ENCODE peak calls at places on chromosomes 1 and 21, in nine cellular contexts. R is mucosa of descending colon, N is HepG2, K is Peyer's patch, O is esophagus squamous epithelium, X is stomach, Z is fibroblast of lung, Q is thoracic aorta, F is IMR-90. I is an unnamed sample.

GRCh38 chr1:237983507-237983906 is 92.8 kb upstream of the ZP4 start:
- DNase-seq in N (no peak), X (no peak), F (no peak), O (no peak), Z (no peak), K (no peak), Q (no peak), R (no peak), I (no peak)

GRCh38 chr21:14874379-14874778 is 190.4 kb downstream of the NRIP1 start:
- DNase-seq in R (no peak), X (no peak), K (no peak), N (no peak), O (no peak), Q (no peak), Z (no peak), F (no peak), I (no peak)

GRCh38 chr1:168755800-168756418 is 26.9 kb upstream of the DPT start:
- DNase-seq in Q (no peak), F (no peak), K (no peak), N (no peak), R (no peak), O (no peak), Z (no peak), X (no peak), I (no peak)

GRCh38 chr1:39159224-39160036 is 45.1 kb upstream of the MACF1 start:
- DNase-seq in O (no peak), Q (no peak), N (peak; percentile 75), Z (peak; percentile 89), R (peak; percentile 54), K (no peak), X (peak; percentile 52), F (peak; percentile 48), I (no peak)

GRCh38 chr1:147534386-147534785 is 6.9 kb upstream of the BCL9 start:
- DNase-seq in X (no peak), O (no peak), R (no peak), N (peak; percentile 26), Z (peak; percentile 13), F (peak; percentile 26), Q (no peak), K (no peak), I (no peak)

GRCh38 chr1:196255762-196256161 is 352.5 kb downstream of the KCNT2 start:
- DNase-seq in Z (no peak), O (no peak), N (no peak), R (no peak), F (no peak), X (no peak), K (no peak), Q (no peak), I (no peak)

GRCh38 chr1:233042834-233043233 is 92.4 kb downstream of the NTPCR start:
- DNase-seq in N (no peak), F (no peak), K (no peak), O (no peak), X (no peak), Q (no peak), R (no peak), Z (no peak), I (no peak)

GRCh38 chr1:210257698-210258395 is 25.3 kb downstream of the SERTAD4 start:
- DNase-seq in Z (no peak), X (no peak), N (no peak), R (no peak), O (no peak), Q (no peak), F (no peak), K (no peak), I (no peak)

GRCh38 chr1:29391362-29391880 is 155.1 kb downstream of the PTPRU start:
- DNase-seq in Z (no peak), X (no peak), R (no peak), F (no peak), O (no peak), Q (no peak), N (no peak), K (no peak), I (no peak)

GRCh38 chr1:20343149-20343936 is 52.7 kb downstream of the VWA5B1 start:
- DNase-seq in R (no peak), Z (no peak), K (peak; percentile 63), O (no peak), N (no peak), X (no peak), F (no peak), Q (no peak), I (no peak)

GRCh38 chr1:3671371-3672180 is 19.3 kb downstream of the TP73 start:
- DNase-seq in Z (no peak), O (no peak), R (peak; percentile 57), Q (no peak), K (peak; percentile 48), N (no peak), X (no peak), F (no peak), I (no peak)

GRCh38 chr1:53065391-53065790 is 3.4 kb downstream of the PODN start:
- DNase-seq in F (no peak), N (no peak), O (no peak), Z (no peak), X (no peak), Q (no peak), K (no peak), R (no peak), I (no peak)

DNA sequence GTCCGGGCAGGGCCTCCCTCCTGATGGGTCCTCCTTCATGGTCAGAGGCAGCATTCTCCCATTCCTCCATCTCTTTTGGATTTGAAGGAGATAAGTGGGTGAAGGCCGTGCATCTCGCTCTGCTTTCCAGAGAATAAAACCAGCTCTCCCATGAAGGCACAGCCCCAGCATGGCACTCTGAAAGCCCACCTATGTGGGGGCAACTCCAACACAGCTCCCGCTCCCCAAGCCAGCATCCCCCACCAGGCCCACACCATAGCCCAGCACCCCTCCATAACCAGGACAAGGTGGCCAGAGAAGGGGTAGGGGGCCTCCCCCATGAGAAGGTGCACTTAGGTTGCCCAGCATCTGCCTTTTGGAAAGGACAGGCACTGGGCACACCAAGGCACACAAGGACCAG is 112.2 kb downstream of the PDE9A start:
- DNase-seq in F (no peak), Q (no peak), K (no peak), O (no peak), X (no peak), Z (no peak), N (no peak), R (peak; percentile 22), I (no peak)
- H3K36me3 ChIP-seq in F (peaks cover 9% of the 10 kb centered on the region), Q (no peaks in the 10 kb centered on the region), K (no peaks in the 10 kb centered on the region), O (no peaks in the 10 kb centered on the region), X (no peaks in the 10 kb centered on the region), Z (no peaks in the 10 kb centered on the region), N (peaks cover 18% of the 10 kb centered on the region), R (peaks cover 18% of the 10 kb centered on the region), I (peaks cover 99% of the 10 kb centered on the region)

GRCh38 chr1:10025354-10025753 is 7.4 kb upstream of the UBE4B start:
- DNase-seq in K (no peak), R (no peak), X (no peak), F (no peak), O (no peak), Z (no peak), N (no peak), Q (no peak), I (no peak)

GRCh38 chr1:10032590-10033358 is at the start of gene UBE4B:
- DNase-seq in Q (peak; percentile 92), N (peak; percentile 94), K (peak; percentile 99), X (peak; percentile 99), R (peak; percentile 99), Z (peak; percentile 95), F (peak; percentile 97), O (peak; percentile 92), I (peak; percentile 98)

GRCh38 chr1:10031461-10031860 is 1.3 kb upstream of the UBE4B start:
- DNase-seq in Z (peak; percentile 85), R (no peak), N (no peak), F (peak; percentile 75), X (no peak), O (no peak), K (no peak), Q (no peak), I (no peak)

GRCh38 chr1:10032287-10032589 is 520 bp upstream of the UBE4B start:
- DNase-seq in N (no peak), Z (no peak), K (no peak), O (no peak), Q (no peak), X (no peak), F (no peak), R (no peak), I (no peak)

DNA sequence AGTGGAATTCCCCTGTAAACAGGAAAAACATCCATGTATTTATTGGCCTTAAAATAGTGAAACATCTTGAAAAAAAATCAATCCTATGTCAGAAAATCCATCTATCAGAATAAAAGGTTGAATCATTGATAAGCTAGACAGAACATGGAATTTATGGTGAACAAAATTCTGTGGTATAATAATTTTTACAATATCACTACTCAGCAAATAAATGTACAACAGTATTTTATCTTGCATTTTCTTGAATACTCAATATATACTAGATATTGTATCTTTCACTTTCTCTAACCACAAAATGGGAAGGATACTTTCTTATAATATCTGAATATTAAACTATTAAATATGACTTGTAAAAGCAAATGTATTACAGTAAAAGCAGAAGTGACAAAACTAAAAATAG is 5.7 kb upstream of the UBE4B start:
- DNase-seq in F (no peak), N (no peak), K (no peak), Z (no peak), X (no peak), Q (no peak), R (no peak), O (no peak), I (no peak)
- H3K4me1 ChIP-seq in F (peaks cover 3% of the 10 kb centered on the region), N (peaks cover 10% of the 10 kb centered on the region), K (no peaks in the 10 kb centered on the region), Z (no peaks in the 10 kb centered on the region), X (peaks cover 2% of the 10 kb centered on the region), Q (peaks cover 8% of the 10 kb centered on the region), R (peaks cover under 1% of the 10 kb centered on the region), O (no peaks in the 10 kb centered on the region), I (no peaks in the 10 kb centered on the region)

DNA sequence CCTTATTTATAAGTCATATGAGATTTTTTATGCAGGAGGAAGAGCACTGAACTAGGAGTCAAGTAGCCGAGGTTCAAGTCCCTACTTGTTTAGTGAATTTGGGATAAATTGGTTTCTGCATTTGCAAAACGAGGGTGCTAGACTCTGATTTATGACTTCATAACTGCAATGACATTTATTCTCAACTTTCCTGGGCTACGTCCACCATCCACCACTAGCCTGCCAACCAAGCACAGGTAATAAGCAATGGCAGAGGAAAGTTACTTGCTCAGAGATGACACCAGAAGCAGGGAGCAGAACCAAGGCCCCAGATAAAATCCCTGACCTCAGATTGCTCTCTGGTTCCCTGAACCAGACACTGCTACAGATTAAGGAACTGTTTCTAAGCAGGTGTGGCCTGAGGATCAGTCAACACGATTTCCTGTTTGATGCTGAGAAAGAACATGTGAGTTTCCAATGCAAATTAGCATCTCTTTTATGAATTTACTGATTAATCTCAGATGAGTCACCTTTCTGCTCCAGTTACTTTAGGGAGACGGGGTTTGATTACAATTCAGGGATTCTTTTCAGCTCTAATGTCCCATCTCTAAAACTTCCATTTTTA is 52.7 kb downstream of the PLPP3 start:
- DNase-seq in Q (no peak), Z (peak; percentile 38), K (no peak), R (no peak), O (no peak), X (no peak), F (peak; percentile 32), N (no peak), I (no peak)
- H3K36me3 ChIP-seq in Q (peaks cover 7% of the 10 kb centered on the region), Z (peaks cover 13% of the 10 kb centered on the region), K (no peaks in the 10 kb centered on the region), R (no peaks in the 10 kb centered on the region), O (peaks cover 7% of the 10 kb centered on the region), X (peaks cover 11% of the 10 kb centered on the region), F (peaks cover 60% of the 10 kb centered on the region), N (peaks cover 86% of the 10 kb centered on the region), I (peaks cover 32% of the 10 kb centered on the region)

DNA sequence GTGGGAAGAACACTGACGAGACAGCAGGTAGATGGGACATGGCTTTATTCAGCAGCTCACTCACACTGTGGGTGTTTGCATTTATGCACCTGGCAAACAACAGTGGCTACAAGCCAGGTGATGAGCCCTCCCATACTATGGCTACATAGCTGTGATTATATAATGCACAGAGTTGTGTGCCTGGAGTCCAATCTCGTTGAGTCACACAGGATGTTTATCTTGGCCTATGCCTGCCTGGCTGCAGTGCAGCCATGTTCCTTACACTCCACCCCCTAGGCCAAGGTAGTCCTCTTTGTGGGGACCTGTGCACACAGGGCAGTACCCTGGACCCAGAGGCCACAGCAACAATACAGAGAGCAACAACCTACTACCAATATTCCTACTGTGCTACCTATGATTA is 1643.8 kb downstream of the MRPL39 start:
- DNase-seq in N (no peak), Z (peak; percentile 20), X (no peak), K (no peak), F (peak; percentile 17), R (no peak), O (no peak), Q (no peak), I (no peak)
- H3K4me1 ChIP-seq in N (no peaks in the 10 kb centered on the region), Z (no peaks in the 10 kb centered on the region), X (no peaks in the 10 kb centered on the region), K (no peaks in the 10 kb centered on the region), F (no peaks in the 10 kb centered on the region), R (no peaks in the 10 kb centered on the region), O (no peaks in the 10 kb centered on the region), Q (no peaks in the 10 kb centered on the region), I (no peaks in the 10 kb centered on the region)